ENCODE peak calls at places on chromosomes 5 and 9, in six cellular contexts. X is cardiac muscle cell; S is SW 1271; K is fibroblast of lung; I is CD8-positive, alpha-beta memory T cell; T is putamen. Y is an unnamed sample.

GRCh38 chr9:113715086-113715485 is 161.0 kb upstream of the ZNF618 start:
- DNase-seq in X (no peak), I (no peak), S (no peak), K (peak; percentile 38), T (no peak), Y (no peak)

GRCh38 chr5:159982421-159983173 is 26.3 kb upstream of the TTC1 start:
- DNase-seq in T (no peak), X (no peak), I (no peak), S (no peak), K (no peak), Y (no peak)

GRCh38 chr5:2848634-2849033 is 97.2 kb upstream of the IRX2 start:
- DNase-seq in X (no peak), K (no peak), T (no peak), S (no peak), I (no peak), Y (no peak)

GRCh38 chr9:33166263-33167083 is 663 bp downstream of the B4GALT1 start:
- DNase-seq in X (no peak), K (peak; percentile 31), S (no peak), T (no peak), I (no peak), Y (no peak)

GRCh38 chr9:78406146-78406545 is 109.2 kb downstream of the PSAT1 start:
- DNase-seq in K (no peak), S (no peak), X (no peak), T (no peak), I (no peak), Y (no peak)

GRCh38 chr9:8917978-8918739 is 1118.6 kb upstream of the DMAC1 start:
- DNase-seq in X (no peak), S (no peak), T (no peak), I (no peak), K (no peak), Y (no peak)

GRCh38 chr9:96256800-96257199 is 45.2 kb downstream of the HSD17B3 start:
- DNase-seq in I (no peak), T (no peak), X (no peak), S (no peak), K (no peak), Y (no peak)

GRCh38 chr5:539469-540214 is 15.4 kb upstream of the SLC9A3 start:
- DNase-seq in K (no peak), S (no peak), I (no peak), T (no peak), X (no peak), Y (no peak)

GRCh38 chr5:107455111-107455544 is 215.6 kb downstream of the EFNA5 start:
- DNase-seq in S (peak; percentile 66), K (peak; percentile 33), T (no peak), I (no peak), X (peak; percentile 64), Y (no peak)

GRCh38 chr5:149827501-149827990 is 97.4 kb downstream of the PPARGC1B start:
- DNase-seq in T (no peak), S (no peak), K (no peak), I (no peak), X (no peak), Y (no peak)

GRCh38 chr5:64794053-64794770 is 25.5 kb downstream of the CWC27 start:
- DNase-seq in X (no peak), I (no peak), K (no peak), T (no peak), S (no peak), Y (no peak)

GRCh38 chr5:142507528-142507927 is 178.4 kb downstream of the FGF1 start:
- DNase-seq in X (no peak), S (no peak), K (no peak), T (no peak), I (no peak), Y (no peak)

GRCh38 chr5:43066799-43067741 is 27.0 kb upstream of the ANXA2R start:
- DNase-seq in K (peak; percentile 95), T (peak; percentile 93), S (peak; percentile 94), I (peak; percentile 87), X (peak; percentile 89), Y (no peak)

GRCh38 chr9:109002141-109002540 is 11.2 kb downstream of the CTNNAL1 start:
- DNase-seq in I (no peak), X (no peak), K (no peak), S (no peak), T (no peak), Y (no peak)

GRCh38 chr9:134629061-134629585 is 12.5 kb upstream of the COL5A1 start:
- DNase-seq in X (no peak), I (no peak), T (no peak), K (no peak), S (no peak), Y (no peak)

GRCh38 chr5:36689225-36689624 is 82.8 kb downstream of the SLC1A3 start:
- DNase-seq in X (no peak), T (no peak), I (no peak), K (no peak), S (no peak), Y (no peak)

GRCh38 chr5:57749396-57749795 is 266.8 kb upstream of the ACTBL2 start:
- DNase-seq in K (peak; percentile 47), S (no peak), I (no peak), T (no peak), X (no peak), Y (no peak)